ENCODE peak calls at places on chromosomes 7 and 10, in nine cellular contexts. C, E, B, X, N, Z, Y, L and V are unnamed samples.

GRCh38 chr7:8213381-8213780 is 48.6 kb downstream of the ICA1 start:
- DNase-seq in C (no peak), E (no peak), B (no peak), X (no peak), N (no peak), Z (no peak), Y (no peak), L (no peak), V (no peak)

GRCh38 chr7:103793614-103794013 is 195.8 kb downstream of the RELN start:
- DNase-seq in C (no peak), E (no peak), B (no peak), X (no peak), N (no peak), Z (no peak), Y (no peak), L (no peak), V (no peak)

GRCh38 chr7:68147621-68148238 is 1151.1 kb downstream of the TYW1 start:
- DNase-seq in C (no peak), E (no peak), B (no peak), X (no peak), N (no peak), Z (no peak), Y (no peak), L (no peak), V (no peak)

GRCh38 chr10:125151824-125152634 is 8.3 kb downstream of the CTBP2 start:
- DNase-seq in C (no peak), E (no peak), B (no peak), X (no peak), N (no peak), Z (no peak), Y (peak), L (peak), V (no peak)

GRCh38 chr7:98217623-98218582 is 6.7 kb downstream of the BHLHA15 start:
- DNase-seq in C (peak), E (no peak), B (peak), X (no peak), N (no peak), Z (no peak), Y (no peak), L (no peak), V (no peak)

GRCh38 chr7:121505021-121505420 is 108.9 kb upstream of the FAM3C start:
- DNase-seq in C (no peak), E (peak), B (no peak), X (no peak), N (peak), Z (peak), Y (no peak), L (no peak), V (peak)

GRCh38 chr7:8190121-8190895 is 71.7 kb downstream of the ICA1 start:
- DNase-seq in C (no peak), E (peak), B (peak), X (peak), N (peak), Z (peak), Y (peak), L (no peak), V (peak)

GRCh38 chr7:44637788-44638594 is 31.6 kb downstream of the OGDH start:
- DNase-seq in C (no peak), E (peak), B (no peak), X (peak), N (peak), Z (peak), Y (no peak), L (no peak), V (peak)

GRCh38 chr7:134789967-134790685 is 10.7 kb downstream of the CALD1 start:
- DNase-seq in C (no peak), E (no peak), B (no peak), X (no peak), N (peak), Z (peak), Y (no peak), L (no peak), V (peak)

GRCh38 chr7:17528636-17529035 is 230.2 kb downstream of the AHR start:
- DNase-seq in C (no peak), E (no peak), B (no peak), X (peak), N (no peak), Z (peak), Y (no peak), L (no peak), V (no peak)

GRCh38 chr7:47338031-47338430 is 243.9 kb downstream of the TNS3 start:
- DNase-seq in C (no peak), E (no peak), B (no peak), X (no peak), N (peak), Z (peak), Y (no peak), L (no peak), V (no peak)

GRCh38 chr10:123527122-123527521 is 139.0 kb upstream of the GPR26 start:
- DNase-seq in C (no peak), E (no peak), B (no peak), X (no peak), N (no peak), Z (no peak), Y (no peak), L (no peak), V (no peak)

GRCh38 chr10:119211625-119212441 is 4.5 kb downstream of the GRK5 start:
- DNase-seq in C (no peak), E (no peak), B (no peak), X (no peak), N (no peak), Z (peak), Y (peak), L (no peak), V (peak)

GRCh38 chr10:117818696-117819095 is 228.0 kb downstream of the RAB11FIP2 start:
- DNase-seq in C (no peak), E (no peak), B (no peak), X (peak), N (peak), Z (peak), Y (no peak), L (no peak), V (no peak)

GRCh38 chr10:101649530-101650085 is 45.4 kb downstream of the FBXW4 start:
- DNase-seq in C (no peak), E (no peak), B (no peak), X (peak), N (no peak), Z (no peak), Y (no peak), L (no peak), V (no peak)

GRCh38 chr10:74586088-74586585 is 240.3 kb upstream of the KAT6B start:
- DNase-seq in C (no peak), E (no peak), B (no peak), X (no peak), N (no peak), Z (peak), Y (no peak), L (no peak), V (peak)

GRCh38 chr10:132882069-132882468 is 60.3 kb downstream of the CFAP46 start:
- DNase-seq in C (no peak), E (no peak), B (no peak), X (no peak), N (no peak), Z (no peak), Y (no peak), L (no peak), V (no peak)

GRCh38 chr7:38893061-38893460 is 15.9 kb downstream of the VPS41 start:
- DNase-seq in C (no peak), E (no peak), B (no peak), X (peak), N (no peak), Z (peak), Y (no peak), L (no peak), V (no peak)

GRCh38 chr7:94510582-94511456 is 1.2 kb downstream of the CASD1 start:
- DNase-seq in C (peak), E (no peak), B (peak), X (peak), N (peak), Z (peak), Y (no peak), L (no peak), V (peak)

GRCh38 chr10:60390224-60390626 is 550 bp upstream of the ANK3 start:
- DNase-seq in C (no peak), E (no peak), B (no peak), X (no peak), N (no peak), Z (peak), Y (no peak), L (no peak), V (peak)

GRCh38 chr10:102394079-102394800 is 1.3 kb upstream of the NFKB2 start:
- DNase-seq in C (peak), E (peak), B (peak), X (peak), N (peak), Z (peak), Y (peak), L (peak), V (peak)

GRCh38 chr10:92087750-92088395 is 164.3 kb downstream of the BTAF1 start:
- DNase-seq in C (peak), E (peak), B (peak), X (peak), N (peak), Z (peak), Y (peak), L (peak), V (peak)

GRCh38 chr7:157294773-157295172 is 42.0 kb upstream of the DNAJB6 start:
- DNase-seq in C (no peak), E (no peak), B (no peak), X (no peak), N (no peak), Z (no peak), Y (no peak), L (no peak), V (no peak)

GRCh38 chr10:98295907-98296306 is 27.9 kb upstream of the LOXL4 start:
- DNase-seq in C (no peak), E (peak), B (no peak), X (no peak), N (peak), Z (peak), Y (peak), L (no peak), V (peak)

GRCh38 chr7:130611206-130611605 is 57.3 kb downstream of the COPG2 start:
- DNase-seq in C (no peak), E (no peak), B (no peak), X (no peak), N (no peak), Z (no peak), Y (no peak), L (no peak), V (no peak)

GRCh38 chr10:454860-455259 is 234.6 kb downstream of the DIP2C start:
- DNase-seq in C (no peak), E (peak), B (no peak), X (peak), N (peak), Z (peak), Y (no peak), L (no peak), V (peak)

GRCh38 chr7:130426541-130426940 is 14.3 kb downstream of the CEP41 start:
- DNase-seq in C (no peak), E (no peak), B (no peak), X (no peak), N (no peak), Z (no peak), Y (no peak), L (no peak), V (no peak)

GRCh38 chr7:102978280-102978679 is 65.5 kb downstream of the LRRC17 start:
- DNase-seq in C (no peak), E (peak), B (no peak), X (peak), N (peak), Z (peak), Y (no peak), L (no peak), V (peak)

GRCh38 chr7:28112883-28113540 is 67.6 kb downstream of the JAZF1 start:
- DNase-seq in C (no peak), E (no peak), B (no peak), X (no peak), N (no peak), Z (peak), Y (no peak), L (no peak), V (peak)

GRCh38 chr7:86928308-86928707 is 131.1 kb downstream of the ELAPOR2 start:
- DNase-seq in C (no peak), E (no peak), B (no peak), X (no peak), N (no peak), Z (no peak), Y (no peak), L (no peak), V (no peak)

GRCh38 chr10:68781613-68782574 is 45.4 kb upstream of the STOX1 start:
- DNase-seq in C (no peak), E (no peak), B (no peak), X (no peak), N (no peak), Z (no peak), Y (no peak), L (no peak), V (no peak)

GRCh38 chr10:103768345-103768744 is 87.0 kb downstream of the SH3PXD2A start:
- DNase-seq in C (no peak), E (no peak), B (no peak), X (no peak), N (no peak), Z (no peak), Y (no peak), L (no peak), V (no peak)

GRCh38 chr10:70090951-70091350 is 38.3 kb downstream of the MACROH2A2 start:
- DNase-seq in C (no peak), E (no peak), B (no peak), X (no peak), N (no peak), Z (no peak), Y (no peak), L (no peak), V (no peak)

GRCh38 chr10:102500621-102501149 is 1.8 kb downstream of the ACTR1A start:
- DNase-seq in C (no peak), E (no peak), B (no peak), X (no peak), N (no peak), Z (no peak), Y (no peak), L (no peak), V (no peak)

GRCh38 chr7:68321076-68321639 is 1277.1 kb upstream of the AUTS2 start:
- DNase-seq in C (no peak), E (no peak), B (no peak), X (peak), N (peak), Z (no peak), Y (no peak), L (no peak), V (no peak)

GRCh38 chr10:67141300-67141699 is 215.5 kb downstream of the LRRTM3 start:
- DNase-seq in C (no peak), E (no peak), B (no peak), X (no peak), N (no peak), Z (no peak), Y (no peak), L (no peak), V (no peak)

GRCh38 chr7:32893225-32893560 is 1.6 kb upstream of the KBTBD2 start:
- DNase-seq in C (no peak), E (no peak), B (no peak), X (no peak), N (no peak), Z (no peak), Y (no peak), L (no peak), V (no peak)

GRCh38 chr7:127798769-127799372 is 146.9 kb downstream of the SND1 start:
- DNase-seq in C (no peak), E (no peak), B (no peak), X (no peak), N (no peak), Z (no peak), Y (no peak), L (no peak), V (no peak)

GRCh38 chr10:43237128-43237527 is 29.7 kb downstream of the RASGEF1A start:
- DNase-seq in C (no peak), E (no peak), B (no peak), X (no peak), N (no peak), Z (no peak), Y (no peak), L (peak), V (no peak)

DNA sequence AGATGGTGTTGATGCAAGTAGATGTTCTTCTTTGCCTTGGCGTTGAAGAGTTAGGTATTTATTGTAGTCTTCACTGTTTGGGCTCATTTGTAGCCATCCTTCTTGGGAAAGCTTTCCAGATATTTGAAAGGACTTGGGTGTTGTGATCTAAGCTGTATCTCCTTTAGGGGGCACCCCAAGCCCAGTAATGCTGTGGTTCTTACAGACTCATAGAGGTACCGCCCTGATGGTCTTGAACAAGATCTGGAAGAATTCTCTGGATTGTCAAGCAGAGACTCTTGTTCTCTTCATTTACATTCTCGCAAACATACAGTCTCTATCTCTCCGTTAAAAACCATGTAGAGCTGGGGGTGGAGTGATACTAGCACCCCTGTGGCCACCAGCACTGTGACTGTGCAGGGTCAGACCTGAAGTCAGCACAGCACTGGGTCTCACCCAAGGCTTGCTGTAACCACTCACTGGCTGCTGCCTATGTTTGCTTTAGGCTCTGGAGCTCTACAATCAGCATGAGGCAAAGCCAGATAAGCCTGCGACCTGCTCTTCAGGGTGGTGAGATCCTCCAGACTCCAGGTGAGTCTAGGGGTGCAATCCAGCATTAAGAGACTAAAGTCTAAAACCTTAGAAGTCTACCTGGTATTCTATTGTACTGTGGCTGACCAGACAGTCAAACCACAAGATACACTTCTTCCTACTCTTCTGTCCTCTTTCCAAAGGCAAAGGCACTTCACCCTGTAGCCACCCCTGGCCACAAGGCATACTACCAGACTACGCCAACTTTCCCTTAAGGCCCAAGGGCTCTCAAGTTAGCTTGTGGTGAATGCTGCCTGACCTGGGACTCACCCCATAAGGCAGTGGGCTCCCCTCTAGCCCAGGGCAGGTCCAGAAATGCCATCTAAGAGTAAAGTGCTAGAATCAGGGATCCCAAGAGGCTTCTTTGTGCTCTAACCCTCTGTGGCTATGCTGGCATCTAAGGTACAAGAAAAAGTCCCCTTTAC is 209.7 kb upstream of the TMEM196 start:
- DNase-seq in C (no peak), E (peak), B (peak), X (peak), N (peak), Z (peak), Y (peak), L (no peak), V (peak)
- TF ChIP-seq CTCF in C (peak), E (peak), B (no peak), X (peak), N (peak), Z (peak), Y (peak), L (peak), V (peak)

GRCh38 chr7:20328692-20329091 is 2.0 kb upstream of the ITGB8 start:
- DNase-seq in C (no peak), E (no peak), B (no peak), X (no peak), N (no peak), Z (no peak), Y (no peak), L (no peak), V (no peak)

GRCh38 chr7:20330797-20331230 is at the start of gene ITGB8:
- DNase-seq in C (peak), E (no peak), B (peak), X (peak), N (peak), Z (peak), Y (peak), L (peak), V (no peak)

GRCh38 chr7:20330176-20330796 is 414 bp upstream of the ITGB8 start:
- DNase-seq in C (peak), E (peak), B (peak), X (peak), N (peak), Z (peak), Y (peak), L (peak), V (peak)

GRCh38 chr7:20328027-20328426 is 2.7 kb upstream of the ITGB8 start:
- DNase-seq in C (no peak), E (no peak), B (no peak), X (no peak), N (no peak), Z (no peak), Y (no peak), L (no peak), V (no peak)

GRCh38 chr7:20329389-20330175 is 1.1 kb upstream of the ITGB8 start:
- DNase-seq in C (peak), E (peak), B (peak), X (peak), N (peak), Z (peak), Y (peak), L (peak), V (peak)
- TF ChIP-seq CTCF in C (peak), E (peak), B (no peak), X (peak), N (peak), Z (peak), Y (peak), L (peak), V (peak)

GRCh38 chr10:131477457-131478205 is 166.1 kb upstream of the TCERG1L start:
- DNase-seq in C (no peak), E (no peak), B (no peak), X (no peak), N (no peak), Z (no peak), Y (no peak), L (no peak), V (no peak)
- TF ChIP-seq CTCF in C (no peak), E (no peak), B (no peak), X (no peak), N (no peak), Z (no peak), Y (no peak), L (peak), V (no peak)

GRCh38 chr10:26505491-26505890 is 67.3 kb downstream of the APBB1IP start:
- DNase-seq in C (no peak), E (no peak), B (no peak), X (no peak), N (no peak), Z (no peak), Y (no peak), L (no peak), V (no peak)

GRCh38 chr10:26508016-26508415 is 69.9 kb downstream of the APBB1IP start:
- DNase-seq in C (no peak), E (no peak), B (no peak), X (no peak), N (peak), Z (no peak), Y (no peak), L (no peak), V (no peak)

GRCh38 chr10:26507441-26507840 is 69.3 kb downstream of the APBB1IP start:
- DNase-seq in C (no peak), E (no peak), B (no peak), X (no peak), N (peak), Z (no peak), Y (no peak), L (no peak), V (no peak)

GRCh38 chr10:26502988-26503387 is 64.8 kb downstream of the APBB1IP start:
- DNase-seq in C (no peak), E (no peak), B (no peak), X (no peak), N (no peak), Z (no peak), Y (no peak), L (no peak), V (no peak)

GRCh38 chr10:26503911-26504310 is 65.8 kb downstream of the APBB1IP start:
- DNase-seq in C (no peak), E (no peak), B (peak), X (no peak), N (no peak), Z (no peak), Y (no peak), L (no peak), V (no peak)
- TF ChIP-seq CTCF in C (no peak), E (peak), B (no peak), X (no peak), N (peak), Z (peak), Y (no peak), L (no peak), V (peak)

GRCh38 chr10:31490858-31491504 is 172.0 kb downstream of the ZEB1 start:
- DNase-seq in C (no peak), E (peak), B (peak), X (peak), N (peak), Z (peak), Y (peak), L (no peak), V (peak)
- TF ChIP-seq CTCF in C (peak), E (peak), B (peak), X (peak), N (peak), Z (peak), Y (peak), L (peak), V (peak)

GRCh38 chr10:120805014-120805805 is 46.0 kb upstream of the WDR11 start:
- DNase-seq in C (no peak), E (no peak), B (no peak), X (no peak), N (no peak), Z (no peak), Y (no peak), L (no peak), V (no peak)
- TF ChIP-seq CTCF in C (no peak), E (no peak), B (no peak), X (no peak), N (no peak), Z (no peak), Y (peak), L (peak), V (no peak)